ENCODE peak calls at places on chromosome 4, in five cellular contexts. G, W, A, C and U are unnamed samples.

GRCh38 chr4:163681208-163681821 is 186.8 kb downstream of the TMA16 start:
- DNase-seq in G (no peak), W (no peak), A (no peak), C (no peak), U (no peak)

GRCh38 chr4:141078871-141079270 is 54.4 kb downstream of the RNF150 start:
- DNase-seq in G (no peak), W (no peak), A (no peak), C (no peak), U (no peak)

GRCh38 chr4:63020661-63021060 is 1388.6 kb downstream of the TECRL start:
- DNase-seq in G (no peak), W (no peak), A (no peak), C (no peak), U (no peak)

GRCh38 chr4:183384983-183385382 is 59.5 kb upstream of the CDKN2AIP start:
- DNase-seq in G (no peak), W (no peak), A (no peak), C (no peak), U (no peak)

GRCh38 chr4:185708348-185708747 is 103.6 kb downstream of the SORBS2 start:
- DNase-seq in G (no peak), W (no peak), A (no peak), C (no peak), U (no peak)

GRCh38 chr4:121789960-121790829 is 10.9 kb upstream of the EXOSC9 start:
- DNase-seq in G (no peak), W (no peak), A (no peak), C (no peak), U (no peak)

GRCh38 chr4:138494931-138495330 is 252.8 kb upstream of the SLC7A11 start:
- DNase-seq in G (no peak), W (no peak), A (no peak), C (no peak), U (no peak)

GRCh38 chr4:140790171-140790570 is 34.0 kb upstream of the TBC1D9 start:
- DNase-seq in G (no peak), W (no peak), A (no peak), C (no peak), U (no peak)

GRCh38 chr4:159158989-159159388 is 56.1 kb downstream of the RAPGEF2 start:
- DNase-seq in G (no peak), W (no peak), A (no peak), C (no peak), U (no peak)
- H3K4me1 ChIP-seq in G (peaks cover 17% of the 10 kb centered on the region), W (peaks cover 53% of the 10 kb centered on the region), A (peaks cover 89% of the 10 kb centered on the region), C (peaks cover 18% of the 10 kb centered on the region), U (no peaks in the 10 kb centered on the region)

GRCh38 chr4:144355809-144356757 is 215.6 kb upstream of the GYPA start:
- DNase-seq in G (no peak), W (no peak), A (no peak), C (no peak), U (no peak)
- H3K4me1 ChIP-seq in G (no peaks in the 10 kb centered on the region), W (no peaks in the 10 kb centered on the region), A (no peaks in the 10 kb centered on the region), C (no peaks in the 10 kb centered on the region), U (no peaks in the 10 kb centered on the region)

GRCh38 chr4:98687876-98688275 is 29.5 kb upstream of the TSPAN5 start:
- DNase-seq in G (no peak), W (peak; percentile 12), A (no peak), C (no peak), U (no peak)
- H3K4me1 ChIP-seq in G (peaks cover 3% of the 10 kb centered on the region), W (no peaks in the 10 kb centered on the region), A (peaks cover 4% of the 10 kb centered on the region), C (no peaks in the 10 kb centered on the region), U (no peaks in the 10 kb centered on the region)

GRCh38 chr4:13541176-13541604 is 3.1 kb downstream of the NKX3-2 start:
- DNase-seq in G (no peak), W (peak; percentile 42), A (no peak), C (no peak), U (no peak)
- H3K4me1 ChIP-seq in G (no peaks in the 10 kb centered on the region), W (peaks cover 56% of the 10 kb centered on the region), A (peaks cover 58% of the 10 kb centered on the region), C (peaks cover 34% of the 10 kb centered on the region), U (peaks cover 23% of the 10 kb centered on the region)

GRCh38 chr4:184401397-184402171 is 72.8 kb downstream of the IRF2 start:
- DNase-seq in G (no peak), W (no peak), A (no peak), C (no peak), U (peak; percentile 49)

GRCh38 chr4:184400375-184400870 is 73.9 kb downstream of the IRF2 start:
- DNase-seq in G (no peak), W (no peak), A (no peak), C (peak; percentile 62), U (peak; percentile 84)

GRCh38 chr4:184402239-184402638 is 72.1 kb downstream of the IRF2 start:
- DNase-seq in G (no peak), W (no peak), A (no peak), C (no peak), U (no peak)

GRCh38 chr4:184399505-184399893 is 74.9 kb downstream of the IRF2 start:
- DNase-seq in G (no peak), W (no peak), A (no peak), C (no peak), U (no peak)

DNA sequence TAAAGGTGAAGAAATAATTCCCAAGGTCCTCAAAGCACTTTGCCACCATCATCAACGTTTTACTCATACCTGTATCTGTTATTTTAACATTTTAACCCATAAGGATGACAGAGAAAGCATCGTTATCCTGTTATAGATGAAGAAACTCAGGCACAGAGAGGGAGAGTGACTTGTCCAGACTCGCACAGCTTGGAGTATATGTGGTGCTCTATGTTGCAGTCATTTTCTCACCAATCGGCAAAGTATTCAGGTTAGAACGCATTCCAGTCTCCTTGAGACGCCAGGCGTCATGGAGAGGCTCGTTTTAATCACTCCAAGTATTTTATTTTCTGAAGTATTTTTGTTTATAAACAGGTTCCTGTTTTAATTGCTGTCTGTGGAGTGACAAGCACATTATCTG is 73.5 kb downstream of the IRF2 start:
- DNase-seq in G (no peak), W (no peak), A (no peak), C (no peak), U (no peak)
- H3K4me1 ChIP-seq in G (peaks cover 11% of the 10 kb centered on the region), W (peaks cover 32% of the 10 kb centered on the region), A (peaks cover 86% of the 10 kb centered on the region), C (peaks cover 47% of the 10 kb centered on the region), U (no peaks in the 10 kb centered on the region)

GRCh38 chr4:2799444-2799911 is 6.6 kb downstream of the SH3BP2 start:
- DNase-seq in G (no peak), W (no peak), A (peak; percentile 36), C (peak; percentile 25), U (peak; percentile 72)

GRCh38 chr4:2797545-2798305 is 4.8 kb downstream of the SH3BP2 start:
- DNase-seq in G (no peak), W (no peak), A (no peak), C (peak; percentile 19), U (peak; percentile 60)

GRCh38 chr4:2798399-2799301 is 5.8 kb downstream of the SH3BP2 start:
- DNase-seq in G (peak; percentile 76), W (no peak), A (peak; percentile 81), C (peak; percentile 74), U (peak; percentile 38)

GRCh38 chr4:2800691-2801596 is 8.1 kb downstream of the SH3BP2 start:
- DNase-seq in G (peak; percentile 80), W (no peak), A (peak; percentile 90), C (peak; percentile 79), U (peak; percentile 62)

GRCh38 chr4:2799971-2800690 is 7.2 kb downstream of the SH3BP2 start:
- DNase-seq in G (no peak), W (no peak), A (peak; percentile 50), C (peak; percentile 24), U (no peak)
- H3K4me1 ChIP-seq in G (peaks cover 22% of the 10 kb centered on the region), W (peaks cover 97% of the 10 kb centered on the region), A (peaks cover 98% of the 10 kb centered on the region), C (peaks cover 45% of the 10 kb centered on the region), U (peaks cover 18% of the 10 kb centered on the region)

GRCh38 chr4:110618091-110619000 is 4.5 kb downstream of the PITX2 start:
- DNase-seq in G (no peak), W (no peak), A (no peak), C (no peak), U (no peak)
- H3K4me1 ChIP-seq in G (no peaks in the 10 kb centered on the region), W (peaks cover 44% of the 10 kb centered on the region), A (peaks cover 44% of the 10 kb centered on the region), C (peaks cover 31% of the 10 kb centered on the region), U (peaks cover 5% of the 10 kb centered on the region)

DNA sequence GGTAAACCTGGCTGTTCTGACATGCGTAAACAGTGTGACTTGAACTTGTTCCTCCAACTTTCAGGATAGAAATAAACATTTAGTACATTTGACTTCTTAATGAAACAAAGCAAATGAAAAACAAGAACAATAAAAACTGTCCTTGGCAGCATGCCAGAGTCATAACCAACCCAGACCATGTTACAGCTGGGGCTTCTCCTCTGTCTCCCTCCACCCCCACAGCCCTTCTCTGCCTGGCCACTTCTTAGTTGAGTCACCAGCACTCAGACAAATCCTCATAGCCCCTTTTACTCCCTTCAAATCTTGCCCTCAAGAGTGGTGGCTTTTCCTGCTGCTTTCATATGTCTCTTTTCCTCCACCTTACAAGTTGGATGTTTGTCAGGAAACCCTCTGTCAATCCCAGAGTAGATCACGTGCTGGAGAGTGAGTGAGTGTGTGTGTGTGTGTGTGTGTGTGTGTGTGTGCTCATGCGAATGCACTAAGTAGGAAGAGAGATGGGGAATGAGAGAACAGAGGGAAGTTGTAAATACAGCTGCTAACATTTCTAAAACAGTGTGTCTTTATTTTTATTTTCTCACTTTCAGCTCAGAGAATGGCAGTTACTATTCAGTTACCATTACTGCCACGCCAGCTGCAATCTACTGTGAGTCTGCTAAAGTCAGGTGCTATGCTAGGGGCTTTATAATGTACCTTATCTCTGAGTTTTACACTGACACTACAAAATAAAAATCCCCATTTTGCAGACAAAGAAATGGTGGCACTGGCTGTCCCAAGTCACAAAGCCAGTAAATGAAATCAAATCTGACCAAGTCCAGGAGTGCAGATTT is 15.0 kb downstream of the SCARB2 start:
- DNase-seq in G (peak; percentile 62), W (peak; percentile 92), A (peak; percentile 46), C (peak; percentile 67), U (no peak)
- H3K4me1 ChIP-seq in G (peaks cover 56% of the 10 kb centered on the region), W (peaks cover 98% of the 10 kb centered on the region), A (peaks cover 91% of the 10 kb centered on the region), C (peaks cover 84% of the 10 kb centered on the region), U (peaks cover 10% of the 10 kb centered on the region)

GRCh38 chr4:16034010-16034829 is 49.6 kb downstream of the PROM1 start:
- DNase-seq in G (no peak), W (no peak), A (no peak), C (no peak), U (no peak)
- H3K4me1 ChIP-seq in G (peaks cover 4% of the 10 kb centered on the region), W (peaks cover 3% of the 10 kb centered on the region), A (peaks cover 24% of the 10 kb centered on the region), C (peaks cover 43% of the 10 kb centered on the region), U (no peaks in the 10 kb centered on the region)

GRCh38 chr4:146334862-146335449 is 120.6 kb downstream of the REELD1 start:
- DNase-seq in G (no peak), W (no peak), A (no peak), C (no peak), U (no peak)
- H3K4me1 ChIP-seq in G (no peaks in the 10 kb centered on the region), W (peaks cover 10% of the 10 kb centered on the region), A (peaks cover 16% of the 10 kb centered on the region), C (peaks cover 12% of the 10 kb centered on the region), U (no peaks in the 10 kb centered on the region)